ENCODE peak calls at places on chromosomes 2 and 18, in four cellular contexts. S, M, A and V are unnamed samples.

GRCh38 chr2:234403074-234403473 is 93.8 kb downstream of the ARL4C start:
- DNase-seq in S (no peak), M (no peak), A (no peak), V (no peak)

GRCh38 chr18:48033770-48034650 is 103.6 kb upstream of the SMAD2 start:
- DNase-seq in S (no peak), M (no peak), A (no peak), V (no peak)

GRCh38 chr2:118750959-118751565 is 96.4 kb downstream of the EN1 start:
- DNase-seq in S (no peak), M (no peak), A (no peak), V (peak; percentile 33)

GRCh38 chr18:36697905-36698304 is 130.9 kb downstream of the TPGS2 start:
- DNase-seq in S (no peak), M (no peak), A (no peak), V (no peak)

GRCh38 chr2:27716301-27717069 is 52.8 kb downstream of the SLC4A1AP start:
- DNase-seq in S (peak; percentile 30), M (no peak), A (no peak), V (no peak)

GRCh38 chr18:24561369-24561768 is 100.9 kb downstream of the HRH4 start:
- DNase-seq in S (no peak), M (no peak), A (no peak), V (no peak)

GRCh38 chr2:12787891-12788783 is 71.4 kb downstream of the TRIB2 start:
- DNase-seq in S (no peak), M (no peak), A (no peak), V (no peak)

GRCh38 chr2:25294573-25295462 is 46.9 kb downstream of the DNMT3A start:
- DNase-seq in S (no peak), M (no peak), A (no peak), V (no peak)

GRCh38 chr2:36748166-36748565 is 51.7 kb downstream of the VIT start:
- DNase-seq in S (no peak), M (no peak), A (no peak), V (no peak)

GRCh38 chr2:33634261-33634910 is 35.3 kb upstream of the FAM98A start:
- DNase-seq in S (no peak), M (no peak), A (no peak), V (no peak)

GRCh38 chr2:121253021-121253673 is 31.9 kb downstream of the TFCP2L1 start:
- DNase-seq in S (no peak), M (no peak), A (no peak), V (no peak)

GRCh38 chr2:57376985-57377384 is 669.6 kb upstream of the VRK2 start:
- DNase-seq in S (no peak), M (no peak), A (no peak), V (no peak)

GRCh38 chr2:57368190-57368589 is 678.4 kb upstream of the VRK2 start:
- DNase-seq in S (no peak), M (no peak), A (no peak), V (no peak)

GRCh38 chr2:57372237-57372962 is 674.2 kb upstream of the VRK2 start:
- DNase-seq in S (no peak), M (no peak), A (no peak), V (no peak)

GRCh38 chr2:57373530-57373929 is 673.1 kb upstream of the VRK2 start:
- DNase-seq in S (no peak), M (no peak), A (no peak), V (no peak)

DNA sequence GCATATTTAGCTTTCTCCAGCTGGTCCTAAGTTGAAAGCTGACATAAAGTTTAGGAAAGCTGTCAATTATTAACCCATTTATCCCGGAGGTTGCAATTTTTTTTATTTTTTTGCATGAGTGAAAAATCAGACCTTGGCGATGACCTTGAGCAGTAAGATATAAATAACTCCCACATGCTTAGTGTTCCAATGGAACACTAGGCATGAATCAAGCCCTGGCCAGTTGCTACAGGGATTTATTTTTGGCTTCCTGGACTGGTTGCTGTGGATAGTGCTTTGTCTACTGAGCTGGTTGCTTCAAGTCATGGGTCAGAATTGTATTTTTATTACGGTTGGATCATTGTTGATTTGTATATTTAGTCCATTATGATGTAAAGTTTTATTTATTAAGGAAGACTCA is 675.4 kb upstream of the VRK2 start:
- DNase-seq in S (no peak), M (no peak), A (no peak), V (no peak)
- TF ChIP-seq TCF7 in S (no peak), M (no peak), A (no peak), V (no peak)

GRCh38 chr2:40591785-40592184 is 139.9 kb upstream of the SLC8A1 start:
- DNase-seq in S (no peak), M (no peak), A (no peak), V (no peak)

DNA sequence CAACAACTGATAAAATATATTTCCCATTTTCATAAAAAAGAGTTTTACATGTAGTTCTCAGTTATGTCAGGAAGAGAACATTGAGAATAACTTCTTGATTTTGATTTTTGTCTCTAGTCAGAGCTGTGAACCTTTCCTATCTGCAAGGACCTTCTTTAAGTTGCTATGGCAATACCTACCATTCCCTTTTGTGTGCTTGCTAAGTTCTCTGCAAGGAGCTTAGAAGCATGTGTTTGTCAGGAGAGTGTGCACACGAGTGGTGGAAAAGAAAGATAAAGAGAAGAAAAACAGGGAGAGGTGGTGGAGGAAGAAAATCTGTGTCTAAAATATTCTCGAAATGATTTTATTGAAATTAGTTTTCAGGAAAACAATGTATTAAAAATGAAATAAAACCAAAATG is 140.3 kb upstream of the SLC8A1 start:
- DNase-seq in S (no peak), M (no peak), A (no peak), V (no peak)
- TF ChIP-seq TCF7 in S (no peak), M (no peak), A (no peak), V (no peak)

GRCh38 chr2:159712194-159712928 is at the start of gene MARCHF7:
- DNase-seq in S (peak; percentile 96), M (peak; percentile 79), A (peak; percentile 95), V (peak; percentile 97)
- TF ChIP-seq TCF7 in S (no peak), M (no peak), A (no peak), V (no peak)

DNA sequence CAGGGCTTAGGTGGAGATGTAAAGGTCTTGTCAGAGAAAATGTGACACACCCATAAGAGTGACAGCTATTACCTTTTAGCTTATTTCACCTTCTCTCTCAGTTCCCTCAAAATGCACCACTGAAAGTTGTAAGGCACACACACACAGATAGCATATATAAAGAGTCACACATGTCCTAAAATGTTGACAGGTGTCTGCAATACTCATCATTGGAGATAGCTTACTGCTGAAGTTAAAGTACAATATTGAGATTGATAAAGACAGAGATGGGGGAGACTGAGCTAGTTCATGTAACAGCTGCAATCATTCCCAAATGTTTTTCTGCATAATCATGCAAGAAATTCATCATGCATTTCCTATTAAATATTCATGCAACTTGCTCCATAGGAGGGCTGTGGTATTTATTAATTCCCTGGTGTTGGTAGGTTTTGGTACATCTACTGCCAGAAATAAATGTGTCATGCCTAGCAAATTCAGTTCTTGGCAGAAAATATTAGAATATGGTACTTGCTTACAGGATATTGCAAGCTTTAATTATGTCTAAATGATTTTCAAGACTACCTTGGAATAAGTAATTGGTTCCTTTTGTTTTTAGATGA is 118.8 kb upstream of the RBMS1 start:
- DNase-seq in S (no peak), M (no peak), A (no peak), V (no peak)
- TF ChIP-seq TCF7 in S (no peak), M (no peak), A (no peak), V (no peak)

GRCh38 chr2:240392948-240393830 is 42.3 kb upstream of the GPC1 start:
- DNase-seq in S (peak; percentile 6), M (no peak), A (no peak), V (no peak)

GRCh38 chr2:240393831-240394410 is 41.5 kb upstream of the GPC1 start:
- DNase-seq in S (peak; percentile 5), M (no peak), A (no peak), V (no peak)

GRCh38 chr2:240390091-240391073 is 45.1 kb upstream of the GPC1 start:
- DNase-seq in S (peak; percentile 12), M (no peak), A (no peak), V (no peak)

GRCh38 chr2:240391111-240392051 is 44.1 kb upstream of the GPC1 start:
- DNase-seq in S (peak; percentile 7), M (no peak), A (no peak), V (no peak)

DNA sequence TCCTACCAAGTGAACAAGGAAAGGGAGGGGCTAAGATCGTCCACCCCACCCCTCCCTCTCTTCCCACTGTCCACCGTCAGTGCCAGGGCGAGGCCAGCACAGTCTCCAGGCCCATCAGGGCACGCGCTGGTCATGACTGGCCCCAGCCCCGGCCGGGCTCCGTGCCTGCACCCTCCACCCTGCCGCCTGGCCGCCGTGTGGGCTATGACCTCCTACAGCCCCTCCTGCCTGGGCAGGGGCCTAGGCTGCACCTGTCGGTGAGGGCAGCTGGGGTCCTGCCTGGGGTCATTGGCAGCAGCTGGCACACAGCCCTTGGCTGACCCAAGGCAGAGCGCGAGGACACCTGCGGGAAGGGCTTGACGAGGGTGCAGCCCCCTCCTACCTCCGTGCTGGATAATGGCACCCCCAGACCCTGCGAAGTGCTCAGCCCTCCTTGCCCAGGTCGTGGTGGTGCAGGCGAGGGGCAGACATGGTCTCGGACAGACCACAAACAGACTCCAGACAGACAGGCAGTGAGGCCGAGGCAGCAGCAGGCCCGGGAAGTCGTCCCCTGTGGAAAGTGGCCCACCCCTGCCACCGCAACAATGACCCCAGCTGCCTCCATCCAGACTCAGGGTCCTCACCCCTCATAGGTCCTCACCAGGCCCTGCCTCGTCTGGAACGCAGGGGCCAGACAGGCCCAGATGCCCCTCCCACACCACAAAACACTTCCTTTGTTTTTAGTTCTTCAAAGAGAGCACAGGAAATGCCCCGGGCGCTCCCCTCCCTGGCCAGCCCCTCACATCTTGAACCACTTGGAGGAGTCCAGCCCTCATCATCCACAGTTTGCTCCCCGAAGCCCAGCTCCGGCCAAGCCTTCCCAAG is 43.1 kb upstream of the GPC1 start:
- DNase-seq in S (peak; percentile 7), M (no peak), A (no peak), V (no peak)
- TF ChIP-seq TCF7 in S (no peak), M (no peak), A (no peak), V (no peak)

GRCh38 chr18:4250141-4250540 is 205.0 kb downstream of the DLGAP1 start:
- DNase-seq in S (no peak), M (no peak), A (no peak), V (no peak)
- TF ChIP-seq TCF7 in S (no peak), M (no peak), A (no peak), V (no peak)